ENCODE peak calls at places on chromosomes 2 and 18, in ten cellular contexts. One of them, this sample, is unnamed.

GRCh38 chr2:194999771-195000170 is 657.3 kb upstream of the SLC39A10 start:
- DNase-seq in AG04450: no peak
- DNase-seq in mesothelial cell of epicardium: no peak
- DNase-seq in HCT116: no peak
- DNase-seq in GM13977: no peak
- DNase-seq in tibial artery: no peak
- DNase-seq in HFF-Myc: no peak
- DNase-seq in B cell: no peak
- DNase-seq in astrocyte: no peak
- DNase-seq in GM10248: no peak
- DNase-seq in this sample: no peak

GRCh38 chr18:267380-267687 is 513 bp downstream of the THOC1 start:
- DNase-seq in HCT116: no peak
- DNase-seq in tibial artery: no peak
- DNase-seq in HFF-Myc: no peak
- DNase-seq in astrocyte: peak
- DNase-seq in B cell: no peak
- DNase-seq in GM13977: no peak
- DNase-seq in mesothelial cell of epicardium: no peak
- DNase-seq in AG04450: no peak
- DNase-seq in GM10248: no peak
- DNase-seq in this sample: no peak

GRCh38 chr2:224778474-224778877 is 62.3 kb upstream of the CCDC195 start:
- DNase-seq in astrocyte: peak
- DNase-seq in HFF-Myc: peak
- DNase-seq in B cell: peak
- DNase-seq in GM13977: peak
- DNase-seq in mesothelial cell of epicardium: peak
- DNase-seq in tibial artery: peak
- DNase-seq in HCT116: peak
- DNase-seq in GM10248: peak
- DNase-seq in AG04450: peak
- DNase-seq in this sample: peak

GRCh38 chr2:227627769-227628168 is 10.5 kb downstream of the SCYGR4 start:
- DNase-seq in tibial artery: no peak
- DNase-seq in astrocyte: no peak
- DNase-seq in HCT116: no peak
- DNase-seq in GM10248: peak
- DNase-seq in B cell: no peak
- DNase-seq in mesothelial cell of epicardium: no peak
- DNase-seq in GM13977: no peak
- DNase-seq in AG04450: no peak
- DNase-seq in HFF-Myc: no peak
- DNase-seq in this sample: no peak

GRCh38 chr2:53104263-53104662 is 663.3 kb upstream of the CHAC2 start:
- DNase-seq in HCT116: peak
- DNase-seq in AG04450: peak
- DNase-seq in mesothelial cell of epicardium: no peak
- DNase-seq in GM10248: no peak
- DNase-seq in B cell: no peak
- DNase-seq in astrocyte: peak
- DNase-seq in HFF-Myc: no peak
- DNase-seq in tibial artery: no peak
- DNase-seq in GM13977: no peak
- DNase-seq in this sample: no peak

GRCh38 chr2:65688166-65688886 is 255.9 kb upstream of the SPRED2 start:
- DNase-seq in HCT116: no peak
- DNase-seq in tibial artery: no peak
- DNase-seq in AG04450: no peak
- DNase-seq in B cell: no peak
- DNase-seq in mesothelial cell of epicardium: no peak
- DNase-seq in GM13977: no peak
- DNase-seq in HFF-Myc: no peak
- DNase-seq in GM10248: no peak
- DNase-seq in astrocyte: no peak
- DNase-seq in this sample: no peak

GRCh38 chr18:12405066-12405465 is 2.7 kb upstream of the PRELID3A start:
- DNase-seq in astrocyte: no peak
- DNase-seq in tibial artery: no peak
- DNase-seq in HCT116: no peak
- DNase-seq in B cell: no peak
- DNase-seq in HFF-Myc: no peak
- DNase-seq in mesothelial cell of epicardium: no peak
- DNase-seq in AG04450: no peak
- DNase-seq in GM10248: no peak
- DNase-seq in GM13977: no peak
- DNase-seq in this sample: no peak

GRCh38 chr2:28528206-28528605 is 32.3 kb downstream of the PLB1 start:
- DNase-seq in GM10248: no peak
- DNase-seq in HFF-Myc: no peak
- DNase-seq in B cell: no peak
- DNase-seq in astrocyte: no peak
- DNase-seq in tibial artery: no peak
- DNase-seq in HCT116: no peak
- DNase-seq in GM13977: no peak
- DNase-seq in mesothelial cell of epicardium: no peak
- DNase-seq in AG04450: no peak
- DNase-seq in this sample: no peak

GRCh38 chr2:9800975-9801723 is 42.1 kb upstream of the TAF1B start:
- DNase-seq in HCT116: no peak
- DNase-seq in astrocyte: peak
- DNase-seq in AG04450: no peak
- DNase-seq in HFF-Myc: peak
- DNase-seq in GM10248: peak
- DNase-seq in mesothelial cell of epicardium: no peak
- DNase-seq in tibial artery: no peak
- DNase-seq in B cell: peak
- DNase-seq in GM13977: no peak
- DNase-seq in this sample: peak

GRCh38 chr2:62923881-62924280 is 126.7 kb upstream of the OTX1 start:
- DNase-seq in tibial artery: no peak
- DNase-seq in GM10248: no peak
- DNase-seq in HCT116: no peak
- DNase-seq in astrocyte: no peak
- DNase-seq in GM13977: no peak
- DNase-seq in HFF-Myc: no peak
- DNase-seq in mesothelial cell of epicardium: no peak
- DNase-seq in B cell: no peak
- DNase-seq in AG04450: no peak
- DNase-seq in this sample: no peak

GRCh38 chr2:73839653-73840411 is 11.1 kb downstream of the STAMBP start:
- DNase-seq in HCT116: no peak
- DNase-seq in B cell: no peak
- DNase-seq in HFF-Myc: no peak
- DNase-seq in GM10248: no peak
- DNase-seq in GM13977: no peak
- DNase-seq in mesothelial cell of epicardium: no peak
- DNase-seq in AG04450: no peak
- DNase-seq in astrocyte: no peak
- DNase-seq in tibial artery: no peak
- DNase-seq in this sample: no peak

GRCh38 chr18:59006461-59007067 is 133.1 kb upstream of the SEC11C start:
- DNase-seq in tibial artery: no peak
- DNase-seq in HFF-Myc: no peak
- DNase-seq in GM10248: no peak
- DNase-seq in GM13977: no peak
- DNase-seq in B cell: no peak
- DNase-seq in HCT116: no peak
- DNase-seq in AG04450: no peak
- DNase-seq in mesothelial cell of epicardium: no peak
- DNase-seq in astrocyte: peak
- DNase-seq in this sample: no peak

GRCh38 chr2:241977557-241978300 is 108.2 kb downstream of the RTP5 start:
- DNase-seq in GM13977: no peak
- DNase-seq in tibial artery: no peak
- DNase-seq in HCT116: no peak
- DNase-seq in B cell: no peak
- DNase-seq in HFF-Myc: no peak
- DNase-seq in mesothelial cell of epicardium: no peak
- DNase-seq in GM10248: no peak
- DNase-seq in AG04450: no peak
- DNase-seq in astrocyte: no peak
- DNase-seq in this sample: peak

DNA sequence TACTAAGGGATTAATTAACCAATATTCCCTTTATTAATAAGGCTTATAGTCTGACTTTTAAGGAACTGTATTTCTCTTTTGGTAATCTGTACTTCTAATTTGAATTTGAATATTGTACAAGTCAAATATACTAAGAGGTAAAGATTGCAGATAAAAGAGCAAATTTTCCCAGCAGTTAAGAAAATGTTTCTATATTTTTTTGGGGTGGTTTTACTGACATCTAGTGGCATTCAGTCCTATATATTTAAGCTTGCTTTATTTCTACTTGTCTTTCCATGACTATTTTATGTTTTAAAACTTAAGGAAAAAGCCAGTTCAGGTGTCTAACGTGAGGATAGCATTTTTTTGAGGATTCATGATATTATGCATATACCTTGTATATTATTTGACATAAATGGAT is 41.6 kb downstream of the TDRD15 start:
- DNase-seq in GM13977: no peak
- DNase-seq in HFF-Myc: no peak
- DNase-seq in B cell: no peak
- DNase-seq in astrocyte: no peak
- DNase-seq in AG04450: no peak
- DNase-seq in GM10248: no peak
- DNase-seq in HCT116: no peak
- DNase-seq in tibial artery: no peak
- DNase-seq in mesothelial cell of epicardium: no peak
- DNase-seq in this sample: no peak
- TF ChIP-seq CTCF in GM13977: no peak
- TF ChIP-seq CTCF in HFF-Myc: no peak
- TF ChIP-seq CTCF in B cell: no peak
- TF ChIP-seq CTCF in astrocyte: no peak
- TF ChIP-seq CTCF in AG04450: peak
- TF ChIP-seq CTCF in GM10248: no peak
- TF ChIP-seq CTCF in HCT116: no peak
- TF ChIP-seq CTCF in tibial artery: no peak
- TF ChIP-seq CTCF in mesothelial cell of epicardium: no peak
- TF ChIP-seq CTCF in this sample: no peak

GRCh38 chr2:148529745-148530144 is 114.8 kb upstream of the EPC2 start:
- DNase-seq in astrocyte: no peak
- DNase-seq in HFF-Myc: no peak
- DNase-seq in GM13977: no peak
- DNase-seq in AG04450: no peak
- DNase-seq in B cell: peak
- DNase-seq in mesothelial cell of epicardium: no peak
- DNase-seq in GM10248: no peak
- DNase-seq in tibial artery: no peak
- DNase-seq in HCT116: no peak
- DNase-seq in this sample: no peak

GRCh38 chr2:148526509-148527346 is 117.8 kb upstream of the EPC2 start:
- DNase-seq in B cell: peak
- DNase-seq in HFF-Myc: no peak
- DNase-seq in GM10248: no peak
- DNase-seq in HCT116: no peak
- DNase-seq in mesothelial cell of epicardium: no peak
- DNase-seq in astrocyte: no peak
- DNase-seq in tibial artery: no peak
- DNase-seq in AG04450: no peak
- DNase-seq in GM13977: no peak
- DNase-seq in this sample: peak

GRCh38 chr2:148527488-148528340 is 116.8 kb upstream of the EPC2 start:
- DNase-seq in HFF-Myc: no peak
- DNase-seq in B cell: peak
- DNase-seq in GM13977: no peak
- DNase-seq in tibial artery: no peak
- DNase-seq in GM10248: no peak
- DNase-seq in HCT116: no peak
- DNase-seq in mesothelial cell of epicardium: no peak
- DNase-seq in AG04450: no peak
- DNase-seq in astrocyte: no peak
- DNase-seq in this sample: no peak

GRCh38 chr2:148530350-148530749 is 114.2 kb upstream of the EPC2 start:
- DNase-seq in tibial artery: no peak
- DNase-seq in B cell: peak
- DNase-seq in AG04450: no peak
- DNase-seq in astrocyte: no peak
- DNase-seq in HCT116: no peak
- DNase-seq in HFF-Myc: no peak
- DNase-seq in mesothelial cell of epicardium: no peak
- DNase-seq in GM10248: no peak
- DNase-seq in GM13977: no peak
- DNase-seq in this sample: no peak

GRCh38 chr2:148528356-148529064 is 116.0 kb upstream of the EPC2 start:
- DNase-seq in GM13977: no peak
- DNase-seq in mesothelial cell of epicardium: no peak
- DNase-seq in AG04450: no peak
- DNase-seq in GM10248: no peak
- DNase-seq in HCT116: no peak
- DNase-seq in HFF-Myc: no peak
- DNase-seq in tibial artery: no peak
- DNase-seq in astrocyte: no peak
- DNase-seq in B cell: no peak
- DNase-seq in this sample: peak
- TF ChIP-seq CTCF in GM13977: no peak
- TF ChIP-seq CTCF in mesothelial cell of epicardium: no peak
- TF ChIP-seq CTCF in AG04450: no peak
- TF ChIP-seq CTCF in GM10248: no peak
- TF ChIP-seq CTCF in HCT116: no peak
- TF ChIP-seq CTCF in HFF-Myc: no peak
- TF ChIP-seq CTCF in tibial artery: no peak
- TF ChIP-seq CTCF in astrocyte: no peak
- TF ChIP-seq CTCF in B cell: no peak
- TF ChIP-seq CTCF in this sample: no peak

GRCh38 chr2:162656516-162656915 is 182.1 kb downstream of the KCNH7 start:
- DNase-seq in AG04450: no peak
- DNase-seq in astrocyte: no peak
- DNase-seq in GM10248: no peak
- DNase-seq in HFF-Myc: no peak
- DNase-seq in GM13977: no peak
- DNase-seq in mesothelial cell of epicardium: no peak
- DNase-seq in tibial artery: no peak
- DNase-seq in HCT116: no peak
- DNase-seq in B cell: no peak
- DNase-seq in this sample: no peak
- TF ChIP-seq CTCF in AG04450: no peak
- TF ChIP-seq CTCF in astrocyte: no peak
- TF ChIP-seq CTCF in GM10248: no peak
- TF ChIP-seq CTCF in HFF-Myc: no peak
- TF ChIP-seq CTCF in GM13977: no peak
- TF ChIP-seq CTCF in mesothelial cell of epicardium: no peak
- TF ChIP-seq CTCF in tibial artery: no peak
- TF ChIP-seq CTCF in HCT116: no peak
- TF ChIP-seq CTCF in B cell: no peak
- TF ChIP-seq CTCF in this sample: no peak

DNA sequence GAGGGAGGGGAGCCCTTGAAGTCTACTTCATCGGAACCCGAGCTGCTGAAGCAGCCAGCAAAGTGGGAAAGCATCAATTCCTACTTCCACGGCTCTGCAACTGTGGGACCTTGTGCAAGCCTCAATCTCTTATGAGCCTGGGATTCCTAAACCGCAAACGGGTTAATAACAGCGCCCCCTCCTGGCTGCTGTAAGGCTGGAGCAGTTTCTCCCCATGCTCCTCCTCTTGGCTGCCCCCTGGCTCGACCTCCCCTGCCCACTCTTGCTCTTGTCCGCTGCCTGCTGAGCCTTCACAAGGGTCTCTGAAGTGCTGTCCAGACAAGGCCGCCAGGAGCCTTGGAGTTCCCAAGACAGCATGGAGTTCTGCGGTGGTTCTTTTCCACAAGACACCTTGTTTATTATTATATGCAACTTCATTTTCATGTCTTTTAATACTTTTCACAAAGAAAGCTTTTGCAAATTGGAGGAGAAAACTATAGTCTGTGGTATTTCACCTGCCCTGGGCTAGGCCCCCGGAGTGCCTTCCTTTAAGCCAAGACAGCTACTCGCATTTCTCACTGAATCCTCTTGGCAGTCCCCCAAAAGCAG is 157.2 kb downstream of the DDX1 start:
- DNase-seq in astrocyte: no peak
- DNase-seq in GM13977: peak
- DNase-seq in AG04450: no peak
- DNase-seq in B cell: no peak
- DNase-seq in tibial artery: no peak
- DNase-seq in HFF-Myc: no peak
- DNase-seq in HCT116: peak
- DNase-seq in GM10248: peak
- DNase-seq in mesothelial cell of epicardium: peak
- DNase-seq in this sample: peak
- TF ChIP-seq CTCF in astrocyte: no peak
- TF ChIP-seq CTCF in GM13977: peak
- TF ChIP-seq CTCF in AG04450: peak
- TF ChIP-seq CTCF in B cell: no peak
- TF ChIP-seq CTCF in tibial artery: no peak
- TF ChIP-seq CTCF in HFF-Myc: peak
- TF ChIP-seq CTCF in HCT116: peak
- TF ChIP-seq CTCF in GM10248: no peak
- TF ChIP-seq CTCF in mesothelial cell of epicardium: peak
- TF ChIP-seq CTCF in this sample: no peak